ENCODE peak calls at places on chromosomes 2 and 18, in seven cellular contexts. R is DMS153; Z is BJ; Y is renal cortical epithelial cell; Q is ACHN; U is activated naive CD4-positive, alpha-beta T cell treated with anti-CD3 and anti-CD28 coated beads, Interleukin-2, amount 50 U/mL, for 72 hours; T is activated CD4-positive, alpha-beta T cell treated with anti-CD3 and anti-CD28 coated beads, Interleukin-2, amount 50 U/mL, for 1 hour. P is an unnamed sample.

GRCh38 chr2:12314119-12314735 is 402.5 kb upstream of the TRIB2 start:
- DNase-seq in R (peak), Z (no peak), Y (no peak), Q (no peak), U (no peak), T (no peak), P (no peak)

GRCh38 chr2:18918280-18918679 is 328.9 kb upstream of the NT5C1B start:
- DNase-seq in R (no peak), Z (no peak), Y (no peak), Q (no peak), U (no peak), T (no peak), P (no peak)

GRCh38 chr2:113376935-113377445 is 60.5 kb upstream of the ZNG1B start:
- DNase-seq in R (no peak), Z (no peak), Y (no peak), Q (no peak), U (no peak), T (no peak), P (no peak)

GRCh38 chr2:116510117-116510671 is 1304.3 kb upstream of the DDX18 start:
- DNase-seq in R (peak), Z (no peak), Y (no peak), Q (peak), U (no peak), T (no peak), P (no peak)

GRCh38 chr2:151302286-151302878 is 12.9 kb upstream of the NMI start:
- DNase-seq in R (no peak), Z (no peak), Y (peak), Q (peak), U (no peak), T (no peak), P (no peak)

GRCh38 chr2:26706616-26707473 is 14.3 kb downstream of the KCNK3 start:
- DNase-seq in R (no peak), Z (no peak), Y (no peak), Q (no peak), U (no peak), T (no peak), P (no peak)

GRCh38 chr18:23885750-23886149 is 128.8 kb upstream of the TTC39C start:
- DNase-seq in R (no peak), Z (no peak), Y (no peak), Q (no peak), U (no peak), T (no peak), P (no peak)

GRCh38 chr2:27729198-27729597 is 42.3 kb upstream of the MRPL33 start:
- DNase-seq in R (no peak), Z (no peak), Y (peak), Q (peak), U (no peak), T (no peak), P (no peak)

GRCh38 chr2:7430869-7431641 is 513.8 kb downstream of the RNF144A start:
- DNase-seq in R (peak), Z (no peak), Y (peak), Q (no peak), U (no peak), T (no peak), P (peak)

GRCh38 chr2:197378494-197378972 is 56.3 kb downstream of the SF3B1 start:
- DNase-seq in R (peak), Z (no peak), Y (peak), Q (peak), U (no peak), T (peak), P (no peak)

GRCh38 chr2:177265834-177266817 is 1.6 kb upstream of the NFE2L2 start:
- DNase-seq in R (no peak), Z (no peak), Y (peak), Q (peak), U (no peak), T (no peak), P (no peak)

GRCh38 chr2:95382128-95382645 is 20.3 kb upstream of the FAHD2A start:
- DNase-seq in R (no peak), Z (no peak), Y (no peak), Q (no peak), U (no peak), T (no peak), P (no peak)

GRCh38 chr2:218295029-218295428 is 2.7 kb upstream of the TMBIM1 start:
- DNase-seq in R (no peak), Z (no peak), Y (peak), Q (no peak), U (no peak), T (no peak), P (peak)

GRCh38 chr2:40394030-40394429 is 57.9 kb downstream of the SLC8A1 start:
- DNase-seq in R (no peak), Z (no peak), Y (no peak), Q (no peak), U (no peak), T (no peak), P (no peak)

GRCh38 chr2:196987654-196988364 is 61.3 kb upstream of the PGAP1 start:
- DNase-seq in R (peak), Z (peak), Y (peak), Q (peak), U (no peak), T (no peak), P (no peak)

GRCh38 chr18:22626771-22627170 is 209.1 kb upstream of the CTAGE1 start:
- DNase-seq in R (no peak), Z (no peak), Y (no peak), Q (no peak), U (no peak), T (no peak), P (no peak)

GRCh38 chr2:143850084-143850483 is 669.8 kb downstream of the ZEB2 start:
- DNase-seq in R (no peak), Z (no peak), Y (no peak), Q (no peak), U (no peak), T (no peak), P (no peak)

GRCh38 chr18:79916546-79917350 is 34.7 kb downstream of the SLC66A2 start:
- DNase-seq in R (no peak), Z (no peak), Y (no peak), Q (no peak), U (no peak), T (no peak), P (no peak)